ENCODE peak calls at places on chromosomes 16 and 17, in ten cellular contexts. H is body of pancreas, S is colonic mucosa, J is AG04449, Z is pancreas, M is SK-N-SH, W is BJ, R is tibial nerve, X is heart right ventricle, T is brain microvascular endothelial cell. I is an unnamed sample.

GRCh38 chr16:72925631-72925979 is 122.3 kb downstream of the ZFHX3 start:
- DNase-seq in H (no peak), S (no peak), J (no peak), Z (no peak), M (no peak), W (no peak), R (no peak), X (no peak), T (no peak), I (no peak)

GRCh38 chr17:48589831-48590602 is at the start of gene HOXB3:
- DNase-seq in H (no peak), S (no peak), J (peak; percentile 67), Z (no peak), M (no peak), W (no peak), R (no peak), X (no peak), T (no peak), I (peak; percentile 89)

GRCh38 chr17:16261049-16261448 is 44.0 kb downstream of the PIGL start:
- DNase-seq in H (no peak), S (no peak), J (no peak), Z (no peak), M (no peak), W (no peak), R (no peak), X (no peak), T (no peak), I (no peak)

GRCh38 chr16:77807071-77807470 is 18.7 kb downstream of the VAT1L start:
- DNase-seq in H (no peak), S (no peak), J (no peak), Z (no peak), M (no peak), W (no peak), R (no peak), X (no peak), T (no peak), I (no peak)

GRCh38 chr17:66702106-66702936 is 132.6 kb upstream of the CACNG5 start:
- DNase-seq in H (no peak), S (no peak), J (no peak), Z (no peak), M (no peak), W (no peak), R (no peak), X (no peak), T (no peak), I (no peak)

GRCh38 chr17:41917957-41918391 is 777 bp downstream of the ACLY start:
- DNase-seq in H (peak; percentile 78), S (peak; percentile 78), J (no peak), Z (peak; percentile 65), M (peak; percentile 78), W (no peak), R (peak; percentile 33), X (peak; percentile 78), T (peak; percentile 16), I (peak; percentile 42)

GRCh38 chr16:58119509-58119845 is 9.7 kb downstream of the CFAP20 start:
- DNase-seq in H (no peak), S (no peak), J (no peak), Z (no peak), M (no peak), W (no peak), R (no peak), X (no peak), T (no peak), I (no peak)

GRCh38 chr16:81758376-81758775 is 20.7 kb upstream of the PLCG2 start:
- DNase-seq in H (no peak), S (no peak), J (no peak), Z (no peak), M (no peak), W (no peak), R (no peak), X (no peak), T (peak; percentile 35), I (no peak)

GRCh38 chr16:49431040-49431439 is 57.4 kb downstream of the C16orf78 start:
- DNase-seq in H (no peak), S (no peak), J (no peak), Z (no peak), M (no peak), W (no peak), R (no peak), X (no peak), T (no peak), I (no peak)

GRCh38 chr16:20867585-20867984 is 32.6 kb downstream of the DCUN1D3 start:
- DNase-seq in H (no peak), S (no peak), J (no peak), Z (no peak), M (no peak), W (no peak), R (no peak), X (no peak), T (peak; percentile 29), I (no peak)

GRCh38 chr17:31695456-31696090 is 163.5 kb downstream of the COPRS start:
- DNase-seq in H (no peak), S (no peak), J (no peak), Z (no peak), M (no peak), W (no peak), R (no peak), X (no peak), T (no peak), I (peak; percentile 30)

GRCh38 chr17:31696703-31697325 is 162.2 kb downstream of the COPRS start:
- DNase-seq in H (no peak), S (no peak), J (no peak), Z (no peak), M (no peak), W (no peak), R (no peak), X (no peak), T (no peak), I (no peak)

GRCh38 chr17:31697838-31698237 is 161.2 kb downstream of the COPRS start:
- DNase-seq in H (no peak), S (no peak), J (no peak), Z (no peak), M (no peak), W (no peak), R (no peak), X (no peak), T (no peak), I (no peak)

GRCh38 chr17:31698751-31699150 is 160.3 kb downstream of the COPRS start:
- DNase-seq in H (no peak), S (no peak), J (no peak), Z (no peak), M (no peak), W (no peak), R (no peak), X (no peak), T (no peak), I (no peak)

DNA sequence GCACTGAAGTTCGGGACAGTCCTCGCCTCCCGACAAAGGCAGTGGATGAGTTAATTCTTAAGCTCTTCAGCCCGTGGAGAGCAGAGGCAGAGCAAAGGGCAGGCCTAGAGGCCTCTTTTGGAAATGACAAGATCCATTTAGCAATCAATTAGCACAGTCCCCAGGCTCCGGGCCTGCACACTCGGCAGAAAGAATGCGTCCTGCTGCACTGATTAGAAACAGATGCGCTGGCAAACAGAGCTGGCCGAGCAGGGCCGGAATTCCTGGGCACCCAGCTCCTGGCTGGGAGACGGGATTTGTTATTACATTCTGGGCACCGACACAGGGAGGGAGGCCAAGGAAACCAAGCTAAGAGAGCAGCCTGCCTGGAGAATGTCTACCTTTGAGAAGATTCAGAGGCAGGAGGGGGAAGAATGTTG is 162.9 kb downstream of the COPRS start:
- DNase-seq in H (peak; percentile 67), S (peak; percentile 40), J (peak; percentile 94), Z (peak; percentile 23), M (peak; percentile 90), W (peak; percentile 83), R (peak; percentile 70), X (peak; percentile 81), T (peak; percentile 53), I (peak; percentile 88)
- TF ChIP-seq CTCF in H (no peak), S (no peak), J (peak; percentile 16), Z (no peak), M (peak; percentile 34), W (peak; percentile 46), R (peak; percentile 7), X (no peak), T (peak; percentile 36), I (peak; percentile 11)

GRCh38 chr16:56744996-56745640 is 15.2 kb downstream of the NUP93 start:
- DNase-seq in H (no peak), S (no peak), J (no peak), Z (no peak), M (no peak), W (no peak), R (no peak), X (no peak), T (no peak), I (no peak)

GRCh38 chr16:56737539-56737938 is 7.6 kb downstream of the NUP93 start:
- DNase-seq in H (no peak), S (no peak), J (no peak), Z (no peak), M (no peak), W (no peak), R (no peak), X (no peak), T (no peak), I (no peak)

GRCh38 chr16:56743840-56744239 is 13.9 kb downstream of the NUP93 start:
- DNase-seq in H (no peak), S (no peak), J (no peak), Z (no peak), M (no peak), W (no peak), R (no peak), X (no peak), T (peak; percentile 61), I (peak; percentile 22)

GRCh38 chr16:56741399-56741798 is 11.5 kb downstream of the NUP93 start:
- DNase-seq in H (no peak), S (no peak), J (no peak), Z (no peak), M (no peak), W (no peak), R (no peak), X (no peak), T (no peak), I (no peak)

GRCh38 chr16:56742030-56742984 is 12.4 kb downstream of the NUP93 start:
- DNase-seq in H (no peak), S (no peak), J (peak; percentile 57), Z (no peak), M (no peak), W (no peak), R (no peak), X (no peak), T (peak; percentile 78), I (peak; percentile 88)
- H3K4me3 ChIP-seq in H (no peak overlapping the region), S (no peak overlapping the region), J (peak overlapping the region; percentile 37), Z (no peak overlapping the region), M (no peak overlapping the region), W (no peak overlapping the region), R (no peak overlapping the region), X (no peak overlapping the region), T (no peak overlapping the region), I (no peak overlapping the region)

GRCh38 chr17:38579934-38580333 is 25.8 kb downstream of the SRCIN1 start:
- DNase-seq in H (peak; percentile 49), S (no peak), J (no peak), Z (no peak), M (peak; percentile 94), W (no peak), R (no peak), X (no peak), T (peak; percentile 14), I (no peak)
- TF ChIP-seq CTCF in H (no peak), S (no peak), J (no peak), Z (no peak), M (peak; percentile 41), W (peak; percentile 10), R (no peak), X (no peak), T (peak; percentile 39), I (peak; percentile 17)

GRCh38 chr16:50694206-50694605 is 800 bp downstream of the NOD2 start:
- DNase-seq in H (no peak), S (no peak), J (no peak), Z (no peak), M (no peak), W (no peak), R (no peak), X (no peak), T (no peak), I (no peak)
- H3K4me3 ChIP-seq in H (no peak overlapping the region), S (peak overlapping the region; percentile 43), J (no peak overlapping the region), Z (no peak overlapping the region), M (no peak overlapping the region), W (no peak overlapping the region), R (peak overlapping the region; percentile 47), X (peak overlapping the region; percentile 47), T (no peak overlapping the region), I (no peak overlapping the region)